ENCODE peak calls at places on chromosomes 13 and 19, in seven cellular contexts. Q, Z, Y, D, S, L and W are unnamed samples.

GRCh38 chr19:9961103-9961502 is 24.8 kb upstream of the OLFM2 start:
- DNase-seq in Q (no peak), Z (no peak), Y (no peak), D (no peak), S (no peak), L (no peak), W (no peak)

GRCh38 chr13:21933001-21933400 is 262.1 kb downstream of the FGF9 start:
- DNase-seq in Q (no peak), Z (no peak), Y (no peak), D (no peak), S (no peak), L (no peak), W (no peak)

GRCh38 chr13:111270765-111271164 is 49.7 kb upstream of the TEX29 start:
- DNase-seq in Q (no peak), Z (no peak), Y (no peak), D (no peak), S (no peak), L (no peak), W (no peak)

GRCh38 chr13:90293793-90294361 is 1053.6 kb upstream of the MIR17HG start:
- DNase-seq in Q (no peak), Z (no peak), Y (no peak), D (no peak), S (no peak), L (no peak), W (no peak)

GRCh38 chr19:43651758-43652545 is 12.3 kb upstream of the CADM4 start:
- DNase-seq in Q (no peak), Z (peak; percentile 36), Y (no peak), D (peak; percentile 62), S (peak; percentile 66), L (peak; percentile 71), W (peak; percentile 42)

GRCh38 chr13:25691654-25692053 is 319.9 kb downstream of the ATP8A2 start:
- DNase-seq in Q (no peak), Z (no peak), Y (no peak), D (no peak), S (no peak), L (no peak), W (no peak)

GRCh38 chr13:59873856-59874255 is 289.9 kb downstream of the DIAPH3 start:
- DNase-seq in Q (no peak), Z (no peak), Y (no peak), D (no peak), S (no peak), L (no peak), W (no peak)

GRCh38 chr13:35832551-35832950 is 298.6 kb downstream of the DCLK1 start:
- DNase-seq in Q (no peak), Z (no peak), Y (no peak), D (no peak), S (no peak), L (no peak), W (no peak)

GRCh38 chr19:13004273-13004672 is 9.0 kb downstream of the NFIX start:
- DNase-seq in Q (no peak), Z (no peak), Y (no peak), D (no peak), S (peak; percentile 72), L (no peak), W (no peak)

GRCh38 chr19:47660435-47660832 is 51.5 kb downstream of the BICRA start:
- DNase-seq in Q (no peak), Z (no peak), Y (no peak), D (no peak), S (no peak), L (no peak), W (no peak)

GRCh38 chr13:30125422-30126073 is 181.8 kb downstream of the KATNAL1 start:
- DNase-seq in Q (no peak), Z (no peak), Y (no peak), D (no peak), S (peak; percentile 58), L (no peak), W (no peak)

GRCh38 chr13:71801781-71802180 is 65.2 kb downstream of the DACH1 start:
- DNase-seq in Q (no peak), Z (no peak), Y (no peak), D (no peak), S (no peak), L (no peak), W (peak; percentile 10)

GRCh38 chr19:588093-588742 is 1.5 kb upstream of the HCN2 start:
- DNase-seq in Q (no peak), Z (peak; percentile 58), Y (peak; percentile 98), D (peak; percentile 87), S (peak; percentile 70), L (peak; percentile 84), W (peak; percentile 61)

DNA sequence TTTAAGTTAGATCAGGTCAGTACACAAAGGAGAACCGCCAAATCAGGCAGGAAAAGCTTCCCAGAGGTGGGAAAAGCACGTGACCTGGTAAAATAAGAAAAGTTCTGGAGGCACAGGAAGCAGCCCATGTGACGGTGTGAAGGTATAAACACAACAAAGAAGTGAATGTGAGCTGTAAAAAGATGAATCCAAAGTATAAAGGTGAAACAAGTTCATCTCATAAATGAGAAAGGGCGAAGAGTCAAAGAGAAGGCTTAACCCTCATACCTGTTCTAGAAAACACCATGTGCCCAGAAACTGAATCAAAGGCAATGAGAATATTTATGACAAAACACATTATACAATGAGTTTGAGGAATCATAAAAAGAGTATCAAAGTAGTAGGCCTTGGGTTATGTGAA is 47.0 kb downstream of the USP12 start:
- DNase-seq in Q (no peak), Z (no peak), Y (no peak), D (no peak), S (no peak), L (no peak), W (no peak)
- TF ChIP-seq CTCF in Q (no peak), Z (no peak), Y (no peak), D (no peak), S (no peak), L (no peak), W (no peak)

GRCh38 chr19:39428309-39429112 is 7.2 kb downstream of the RPS16 start:
- DNase-seq in Q (peak; percentile 51), Z (no peak), Y (peak; percentile 94), D (peak; percentile 86), S (peak; percentile 52), L (no peak), W (no peak)
- TF ChIP-seq CTCF in Q (no peak), Z (no peak), Y (no peak), D (no peak), S (no peak), L (no peak), W (no peak)

GRCh38 chr19:18254546-18255500 is 19.4 kb downstream of the IQCN start:
- DNase-seq in Q (no peak), Z (no peak), Y (no peak), D (no peak), S (peak; percentile 56), L (no peak), W (no peak)
- TF ChIP-seq CTCF in Q (no peak), Z (no peak), Y (no peak), D (no peak), S (no peak), L (no peak), W (no peak)

GRCh38 chr19:20565321-20566018 is at the start of gene ZNF737:
- DNase-seq in Q (peak; percentile 91), Z (peak; percentile 93), Y (peak; percentile 98), D (peak; percentile 98), S (peak; percentile 98), L (peak; percentile 99), W (peak; percentile 77)
- TF ChIP-seq CTCF in Q (peak; percentile 18), Z (peak; percentile 30), Y (peak; percentile 49), D (peak; percentile 42), S (peak; percentile 19), L (peak; percentile 44), W (no peak)

GRCh38 chr19:51337861-51338562 is 3.9 kb downstream of the VSIG10L start:
- DNase-seq in Q (no peak), Z (no peak), Y (no peak), D (no peak), S (no peak), L (no peak), W (no peak)

GRCh38 chr19:51338563-51339312 is 3.2 kb downstream of the VSIG10L start:
- DNase-seq in Q (peak; percentile 89), Z (peak; percentile 81), Y (peak; percentile 92), D (peak; percentile 84), S (peak; percentile 87), L (peak; percentile 85), W (peak; percentile 90)

GRCh38 chr19:51339313-51339686 is 2.6 kb downstream of the VSIG10L start:
- DNase-seq in Q (no peak), Z (no peak), Y (no peak), D (no peak), S (no peak), L (no peak), W (no peak)

GRCh38 chr19:51341066-51341465 is 873 bp downstream of the VSIG10L start:
- DNase-seq in Q (no peak), Z (no peak), Y (no peak), D (no peak), S (no peak), L (no peak), W (no peak)

DNA sequence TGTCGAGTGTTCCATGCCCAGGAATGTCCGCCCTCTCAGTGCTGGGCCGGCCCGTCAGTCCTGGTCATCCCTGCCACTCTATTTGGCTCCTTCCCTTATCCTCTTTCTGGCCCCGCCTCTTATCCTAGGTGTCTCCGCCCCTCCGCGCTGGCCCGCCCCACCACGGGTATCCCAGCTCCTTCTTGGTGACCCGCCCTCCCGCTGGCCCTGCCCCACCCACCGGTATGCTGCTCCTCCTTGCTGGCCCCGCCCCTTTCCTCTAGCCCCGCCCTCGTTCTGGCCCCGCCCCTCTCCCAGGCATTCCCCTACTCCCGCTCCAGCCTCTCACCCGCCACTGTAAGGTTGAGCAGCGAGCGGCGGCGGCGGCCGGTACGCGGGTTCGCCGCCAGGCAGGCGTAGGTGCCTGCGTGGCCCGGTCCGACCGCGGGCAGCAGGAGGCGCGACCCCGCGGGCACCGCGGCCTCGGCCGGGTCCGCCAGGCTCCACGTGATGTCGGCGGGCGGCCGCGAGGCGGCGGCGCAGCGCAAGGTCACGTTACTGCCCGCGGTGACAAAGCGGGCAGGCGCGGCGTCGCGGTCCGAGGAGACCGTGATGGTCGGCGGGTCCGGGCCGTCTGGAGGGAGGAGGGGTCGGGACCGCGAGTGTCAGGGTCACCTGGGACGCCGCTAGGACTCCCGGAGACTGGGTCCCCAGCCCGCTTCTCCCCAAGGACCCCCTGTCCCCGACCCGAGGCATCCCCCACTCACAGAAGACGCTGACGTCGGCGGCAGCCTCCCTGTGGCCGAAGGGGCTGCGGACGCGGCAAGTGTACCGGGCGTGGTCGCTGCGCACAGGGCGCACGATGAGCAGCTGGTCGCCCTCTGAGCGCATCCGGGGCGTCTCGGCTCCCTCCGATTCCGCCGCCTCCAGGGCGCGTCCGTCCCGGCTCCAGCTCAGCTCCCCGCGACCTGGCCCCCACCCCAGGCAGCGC is 2.0 kb downstream of the VSIG10L start:
- DNase-seq in Q (peak; percentile 100), Z (peak; percentile 80), Y (peak; percentile 99), D (peak; percentile 98), S (peak; percentile 99), L (peak; percentile 99), W (peak; percentile 90)
- TF ChIP-seq CTCF in Q (no peak), Z (no peak), Y (peak; percentile 22), D (peak; percentile 36), S (no peak), L (peak; percentile 18), W (peak; percentile 20)